ENCODE peak calls at places on chromosome 14, in five cellular contexts. One of them, this sample, is unnamed.

GRCh38 chr14:76348898-76349297 is 27.0 kb upstream of the ESRRB start:
- DNase-seq in stimulated activated CD8-positive, alpha-beta memory T cell treated with anti-CD3 and anti-CD28 coated beads, Interleukin-7, amount 100 ng/mL, for 24 hours: no peak
- DNase-seq in stimulated activated effector memory CD8-positive, alpha-beta T cell treated with anti-CD3 and anti-CD28 coated beads, Interleukin-12 subunit alpha, Interleukin-12 subunit beta, amount 100 ng/mL, for 72 hours: no peak
- DNase-seq in activated naive CD4-positive, alpha-beta T cell: no peak
- DNase-seq in SW480: peak
- DNase-seq in this sample: no peak

GRCh38 chr14:91728616-91729183 is 3.2 kb downstream of the CATSPERB start:
- DNase-seq in stimulated activated CD8-positive, alpha-beta memory T cell treated with anti-CD3 and anti-CD28 coated beads, Interleukin-7, amount 100 ng/mL, for 24 hours: no peak
- DNase-seq in stimulated activated effector memory CD8-positive, alpha-beta T cell treated with anti-CD3 and anti-CD28 coated beads, Interleukin-12 subunit alpha, Interleukin-12 subunit beta, amount 100 ng/mL, for 72 hours: no peak
- DNase-seq in activated naive CD4-positive, alpha-beta T cell: no peak
- DNase-seq in SW480: no peak
- DNase-seq in this sample: no peak

GRCh38 chr14:86858043-86858442 is 1134.9 kb downstream of the GALC start:
- DNase-seq in stimulated activated CD8-positive, alpha-beta memory T cell treated with anti-CD3 and anti-CD28 coated beads, Interleukin-7, amount 100 ng/mL, for 24 hours: no peak
- DNase-seq in stimulated activated effector memory CD8-positive, alpha-beta T cell treated with anti-CD3 and anti-CD28 coated beads, Interleukin-12 subunit alpha, Interleukin-12 subunit beta, amount 100 ng/mL, for 72 hours: no peak
- DNase-seq in activated naive CD4-positive, alpha-beta T cell: no peak
- DNase-seq in SW480: no peak
- DNase-seq in this sample: no peak

GRCh38 chr14:56491299-56492285 is 88.0 kb upstream of the TMEM260 start:
- DNase-seq in stimulated activated CD8-positive, alpha-beta memory T cell treated with anti-CD3 and anti-CD28 coated beads, Interleukin-7, amount 100 ng/mL, for 24 hours: no peak
- DNase-seq in stimulated activated effector memory CD8-positive, alpha-beta T cell treated with anti-CD3 and anti-CD28 coated beads, Interleukin-12 subunit alpha, Interleukin-12 subunit beta, amount 100 ng/mL, for 72 hours: peak
- DNase-seq in activated naive CD4-positive, alpha-beta T cell: no peak
- DNase-seq in SW480: peak
- DNase-seq in this sample: no peak

GRCh38 chr14:23631702-23632460 is 4.3 kb upstream of the DHRS2 start:
- DNase-seq in stimulated activated CD8-positive, alpha-beta memory T cell treated with anti-CD3 and anti-CD28 coated beads, Interleukin-7, amount 100 ng/mL, for 24 hours: peak
- DNase-seq in stimulated activated effector memory CD8-positive, alpha-beta T cell treated with anti-CD3 and anti-CD28 coated beads, Interleukin-12 subunit alpha, Interleukin-12 subunit beta, amount 100 ng/mL, for 72 hours: peak
- DNase-seq in activated naive CD4-positive, alpha-beta T cell: peak
- DNase-seq in SW480: peak
- DNase-seq in this sample: peak

GRCh38 chr14:93962701-93963601 is 13.4 kb downstream of the ASB2 start:
- DNase-seq in stimulated activated CD8-positive, alpha-beta memory T cell treated with anti-CD3 and anti-CD28 coated beads, Interleukin-7, amount 100 ng/mL, for 24 hours: no peak
- DNase-seq in stimulated activated effector memory CD8-positive, alpha-beta T cell treated with anti-CD3 and anti-CD28 coated beads, Interleukin-12 subunit alpha, Interleukin-12 subunit beta, amount 100 ng/mL, for 72 hours: peak
- DNase-seq in activated naive CD4-positive, alpha-beta T cell: no peak
- DNase-seq in SW480: peak
- DNase-seq in this sample: peak

GRCh38 chr14:105486974-105487448 is 325 bp downstream of the CRIP1 start:
- DNase-seq in stimulated activated CD8-positive, alpha-beta memory T cell treated with anti-CD3 and anti-CD28 coated beads, Interleukin-7, amount 100 ng/mL, for 24 hours: no peak
- DNase-seq in stimulated activated effector memory CD8-positive, alpha-beta T cell treated with anti-CD3 and anti-CD28 coated beads, Interleukin-12 subunit alpha, Interleukin-12 subunit beta, amount 100 ng/mL, for 72 hours: peak
- DNase-seq in activated naive CD4-positive, alpha-beta T cell: no peak
- DNase-seq in SW480: no peak
- DNase-seq in this sample: no peak

GRCh38 chr14:61222388-61222787 is 58.8 kb downstream of the TMEM30B start:
- DNase-seq in stimulated activated CD8-positive, alpha-beta memory T cell treated with anti-CD3 and anti-CD28 coated beads, Interleukin-7, amount 100 ng/mL, for 24 hours: no peak
- DNase-seq in stimulated activated effector memory CD8-positive, alpha-beta T cell treated with anti-CD3 and anti-CD28 coated beads, Interleukin-12 subunit alpha, Interleukin-12 subunit beta, amount 100 ng/mL, for 72 hours: no peak
- DNase-seq in activated naive CD4-positive, alpha-beta T cell: no peak
- DNase-seq in SW480: no peak
- DNase-seq in this sample: no peak

GRCh38 chr14:77630111-77630510 is 13.7 kb upstream of the SPTLC2 start:
- DNase-seq in stimulated activated CD8-positive, alpha-beta memory T cell treated with anti-CD3 and anti-CD28 coated beads, Interleukin-7, amount 100 ng/mL, for 24 hours: no peak
- DNase-seq in stimulated activated effector memory CD8-positive, alpha-beta T cell treated with anti-CD3 and anti-CD28 coated beads, Interleukin-12 subunit alpha, Interleukin-12 subunit beta, amount 100 ng/mL, for 72 hours: no peak
- DNase-seq in activated naive CD4-positive, alpha-beta T cell: no peak
- DNase-seq in SW480: no peak
- DNase-seq in this sample: no peak

GRCh38 chr14:99248761-99249171 is 23.2 kb downstream of the BCL11B start:
- DNase-seq in stimulated activated CD8-positive, alpha-beta memory T cell treated with anti-CD3 and anti-CD28 coated beads, Interleukin-7, amount 100 ng/mL, for 24 hours: no peak
- DNase-seq in stimulated activated effector memory CD8-positive, alpha-beta T cell treated with anti-CD3 and anti-CD28 coated beads, Interleukin-12 subunit alpha, Interleukin-12 subunit beta, amount 100 ng/mL, for 72 hours: no peak
- DNase-seq in activated naive CD4-positive, alpha-beta T cell: no peak
- DNase-seq in SW480: no peak
- DNase-seq in this sample: no peak

GRCh38 chr14:76861574-76862255 is 35.5 kb downstream of the LRRC74A start:
- DNase-seq in stimulated activated CD8-positive, alpha-beta memory T cell treated with anti-CD3 and anti-CD28 coated beads, Interleukin-7, amount 100 ng/mL, for 24 hours: no peak
- DNase-seq in stimulated activated effector memory CD8-positive, alpha-beta T cell treated with anti-CD3 and anti-CD28 coated beads, Interleukin-12 subunit alpha, Interleukin-12 subunit beta, amount 100 ng/mL, for 72 hours: no peak
- DNase-seq in activated naive CD4-positive, alpha-beta T cell: no peak
- DNase-seq in SW480: no peak
- DNase-seq in this sample: no peak

GRCh38 chr14:25239170-25239569 is 189.2 kb upstream of the STXBP6 start:
- DNase-seq in stimulated activated CD8-positive, alpha-beta memory T cell treated with anti-CD3 and anti-CD28 coated beads, Interleukin-7, amount 100 ng/mL, for 24 hours: no peak
- DNase-seq in stimulated activated effector memory CD8-positive, alpha-beta T cell treated with anti-CD3 and anti-CD28 coated beads, Interleukin-12 subunit alpha, Interleukin-12 subunit beta, amount 100 ng/mL, for 72 hours: no peak
- DNase-seq in activated naive CD4-positive, alpha-beta T cell: no peak
- DNase-seq in SW480: no peak
- DNase-seq in this sample: no peak

GRCh38 chr14:96901227-96901626 is 104.0 kb downstream of the VRK1 start:
- DNase-seq in stimulated activated CD8-positive, alpha-beta memory T cell treated with anti-CD3 and anti-CD28 coated beads, Interleukin-7, amount 100 ng/mL, for 24 hours: no peak
- DNase-seq in stimulated activated effector memory CD8-positive, alpha-beta T cell treated with anti-CD3 and anti-CD28 coated beads, Interleukin-12 subunit alpha, Interleukin-12 subunit beta, amount 100 ng/mL, for 72 hours: no peak
- DNase-seq in activated naive CD4-positive, alpha-beta T cell: no peak
- DNase-seq in SW480: no peak
- DNase-seq in this sample: no peak

This sample was measured in GM12891.